ENCODE peak calls at places on chromosomes 1 and 21, in nine cellular contexts. T, V, B, Z, L, G, J, N and R are unnamed samples.
A peak's percentile ranks its signal among the peaks of the same experiment; 100 is the strongest.

GRCh38 chr1:9382923-9383491 is 90.3 kb downstream of the SPSB1 start:
- DNase-seq in V (no peak), T (no peak), Z (no peak), L (no peak), B (no peak), G (no peak), N (no peak), J (no peak), R (no peak)

GRCh38 chr1:36175137-36176095 is 19.5 kb downstream of the MAP7D1 start:
- DNase-seq in T (no peak), J (peak; percentile 41), B (peak; percentile 68), G (no peak), N (no peak), L (no peak), V (no peak), Z (no peak), R (no peak)

GRCh38 chr21:38350681-38351080 is 93.9 kb downstream of the KCNJ15 start:
- DNase-seq in Z (no peak), V (no peak), G (peak; percentile 69), T (no peak), L (no peak), J (no peak), B (peak; percentile 26), N (no peak), R (no peak)

GRCh38 chr21:16573581-16573980 is 843.8 kb downstream of the USP25 start:
- DNase-seq in L (no peak), T (peak; percentile 33), G (no peak), V (no peak), J (no peak), B (no peak), Z (no peak), N (peak; percentile 42), R (no peak)

GRCh38 chr1:38941093-38941492 is 537 bp downstream of the RHBDL2 start:
- DNase-seq in J (no peak), V (no peak), B (no peak), L (no peak), N (no peak), T (no peak), Z (no peak), G (no peak), R (no peak)

GRCh38 chr21:18350216-18350615 is 53.4 kb downstream of the TMPRSS15 start:
- DNase-seq in Z (no peak), J (no peak), B (no peak), V (no peak), L (no peak), T (peak; percentile 51), N (no peak), G (no peak), R (no peak)

GRCh38 chr1:187185389-187185788 is 356.6 kb downstream of the PLA2G4A start:
- DNase-seq in V (no peak), L (no peak), G (no peak), J (no peak), Z (no peak), T (no peak), N (no peak), B (no peak), R (no peak)

GRCh38 chr1:29415156-29415830 is 179.0 kb downstream of the PTPRU start:
- DNase-seq in T (peak; percentile 7), B (peak; percentile 38), V (no peak), N (no peak), Z (no peak), J (no peak), L (no peak), G (no peak), R (peak; percentile 33)

GRCh38 chr1:111813440-111814304 is 58.0 kb downstream of the DDX20 start:
- DNase-seq in Z (no peak), B (no peak), L (no peak), N (no peak), T (no peak), J (no peak), G (no peak), V (no peak), R (peak; percentile 8)

GRCh38 chr1:156748670-156749428 is 2.6 kb downstream of the HDGF start:
- DNase-seq in L (peak; percentile 48), B (peak; percentile 67), V (peak; percentile 64), N (no peak), T (peak; percentile 66), J (peak; percentile 75), G (no peak), Z (peak; percentile 66), R (no peak)

GRCh38 chr1:81582467-81582986 is 218.2 kb upstream of the ADGRL2 start:
- DNase-seq in G (no peak), L (no peak), J (no peak), V (no peak), T (peak; percentile 38), N (no peak), B (no peak), Z (no peak), R (no peak)

GRCh38 chr1:47898156-47898825 is 98.9 kb downstream of the TRABD2B start:
- DNase-seq in L (no peak), G (no peak), T (no peak), B (no peak), V (no peak), N (no peak), J (no peak), Z (no peak), R (no peak)

GRCh38 chr1:219990782-219991510 is 55.4 kb downstream of the EPRS1 start:
- DNase-seq in V (peak; percentile 0), L (no peak), Z (no peak), J (no peak), B (no peak), G (no peak), T (peak; percentile 58), N (no peak), R (peak; percentile 49)
- TF ChIP-seq CTCF in V (peak; percentile 66), L (peak; percentile 38), Z (peak; percentile 36), J (peak; percentile 74), B (peak; percentile 68), G (peak; percentile 55), T (peak; percentile 70), N (peak; percentile 71), R (peak; percentile 52)

DNA sequence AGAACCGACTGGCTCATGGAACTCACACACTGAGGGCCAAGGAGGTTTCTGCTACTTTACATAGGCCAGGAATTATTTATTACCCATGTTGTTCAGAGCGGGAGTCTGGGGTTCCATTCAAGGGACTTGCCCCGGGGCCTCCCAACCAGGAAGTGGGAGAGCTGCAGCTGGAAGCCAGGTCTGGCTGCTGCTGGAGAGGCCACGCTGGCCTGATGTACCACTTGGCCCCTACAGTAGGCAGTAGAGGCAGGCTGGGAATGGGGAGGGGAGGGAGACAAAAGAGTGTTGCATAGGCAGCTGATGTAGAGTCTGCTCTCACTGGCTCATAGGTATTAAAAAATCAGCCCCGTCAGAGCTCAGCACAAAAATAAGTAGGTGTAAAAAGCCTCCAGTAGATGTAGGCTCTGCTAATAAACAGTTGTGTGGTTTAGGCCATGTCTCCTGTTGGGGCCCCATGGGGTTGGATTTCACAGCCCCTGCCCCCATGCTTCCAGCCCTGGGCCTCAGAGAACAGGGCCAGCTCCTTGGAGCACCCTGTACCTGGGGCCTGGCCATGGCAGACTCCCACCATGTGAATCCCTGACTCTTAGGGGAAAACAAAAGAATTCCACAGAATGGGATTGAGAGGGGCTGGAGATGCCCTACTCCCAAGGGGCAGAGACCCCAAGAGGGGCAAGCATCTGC is 11.7 kb downstream of the LRP8 start:
- DNase-seq in Z (no peak), N (no peak), B (no peak), L (peak; percentile 41), T (no peak), V (no peak), G (no peak), J (no peak), R (no peak)
- TF ChIP-seq CTCF in Z (no peak), N (peak; percentile 28), B (no peak), L (no peak), T (no peak), V (no peak), G (no peak), J (no peak), R (no peak)

DNA sequence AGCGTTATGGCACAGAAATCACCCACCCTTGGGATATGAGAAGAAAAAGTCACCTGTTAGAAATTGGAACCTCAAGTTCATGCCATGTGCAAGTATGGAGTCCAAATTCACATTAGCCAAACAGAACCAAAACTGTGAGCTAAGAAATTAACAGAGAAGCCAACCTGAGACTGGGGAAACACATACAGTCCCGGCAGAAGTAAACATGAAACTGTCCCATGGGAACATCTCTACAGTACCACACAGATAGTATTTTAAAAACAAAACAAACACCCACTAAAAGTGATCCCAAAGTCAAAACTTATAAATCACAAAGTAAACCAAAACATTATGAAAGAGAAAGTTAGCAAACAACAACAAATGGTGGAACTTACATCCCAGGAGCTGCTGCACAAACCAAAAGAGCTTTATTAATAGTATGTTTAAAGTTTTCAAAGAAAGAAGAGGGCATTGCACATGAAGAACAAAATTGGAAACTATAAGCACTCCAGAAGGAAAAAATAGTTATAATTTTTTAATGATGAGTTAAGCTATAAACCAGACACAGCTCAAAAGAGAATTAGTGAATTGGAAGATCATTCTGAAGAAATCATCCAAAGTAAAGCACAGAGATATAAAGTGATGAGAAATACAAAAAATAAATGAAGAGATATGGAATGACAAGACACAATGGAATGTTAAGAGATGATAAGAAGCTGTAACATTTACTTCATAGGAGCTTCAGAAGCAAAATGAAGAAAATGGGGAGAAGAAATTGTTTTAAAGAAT is 83.5 kb upstream of the COA6 start:
- DNase-seq in G (no peak), J (no peak), Z (no peak), L (no peak), B (no peak), T (no peak), V (no peak), N (no peak), R (no peak)
- TF ChIP-seq CTCF in G (no peak), J (no peak), Z (no peak), L (no peak), B (no peak), T (no peak), V (no peak), N (no peak), R (no peak)

GRCh38 chr1:76141898-76142297 is 67.4 kb downstream of the ST6GALNAC3 start:
- DNase-seq in L (no peak), B (no peak), T (no peak), N (no peak), V (no peak), G (no peak), Z (no peak), J (no peak), R (no peak)

GRCh38 chr1:76142771-76143540 is 68.4 kb downstream of the ST6GALNAC3 start:
- DNase-seq in L (no peak), G (no peak), B (no peak), Z (no peak), N (no peak), T (peak; percentile 6), J (no peak), V (no peak), R (no peak)

GRCh38 chr1:76137746-76138145 is 63.2 kb downstream of the ST6GALNAC3 start:
- DNase-seq in J (no peak), T (no peak), Z (no peak), G (no peak), V (no peak), B (no peak), N (no peak), L (no peak), R (no peak)

GRCh38 chr1:76138217-76138616 is 63.7 kb downstream of the ST6GALNAC3 start:
- DNase-seq in B (no peak), G (no peak), V (no peak), Z (peak; percentile 34), T (no peak), J (no peak), N (no peak), L (no peak), R (no peak)

DNA sequence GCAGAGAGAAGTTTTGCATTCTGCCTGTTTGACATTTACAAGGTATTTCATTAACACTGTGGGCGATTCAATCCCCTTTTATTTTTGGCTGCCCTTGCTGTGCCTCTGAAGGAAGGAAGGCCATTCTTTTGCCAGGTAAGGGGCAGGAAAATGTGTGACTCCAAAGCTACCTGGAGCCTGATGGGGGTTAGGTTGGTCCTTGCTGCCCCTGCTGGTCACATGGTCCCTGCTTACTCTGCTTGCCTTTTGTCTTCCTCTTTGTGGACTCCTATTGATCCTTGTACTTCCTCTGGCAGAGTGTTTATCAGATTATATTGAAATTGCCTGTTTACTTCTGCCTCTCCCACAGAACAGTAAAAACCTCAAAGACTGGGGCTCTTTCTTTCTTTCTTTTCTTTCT is 65.7 kb downstream of the ST6GALNAC3 start:
- DNase-seq in B (no peak), N (no peak), Z (no peak), L (no peak), J (no peak), T (no peak), V (no peak), G (no peak), R (no peak)
- TF ChIP-seq CTCF in B (no peak), N (no peak), Z (no peak), L (no peak), J (no peak), T (no peak), V (no peak), G (no peak), R (no peak)